ENCODE peak calls at places on chromosome 7, in nine cellular contexts. V is activated CD4-positive, alpha-beta T cell treated with anti-CD3 and anti-CD28 coated beads, Interleukin-2, amount 50 U/mL, for 4 hours; Z is skeletal muscle cell; Q is tibial nerve; W is stimulated activated CD4-positive, alpha-beta T cell treated with anti-CD3 and anti-CD28 coated beads, Interleukin-1b, Interleukin-23, amount 100 ng/mL, for 1 hour; D is hippocampal formation; M is progenitor cell of endocrine pancreas; N is T-helper 9 cell; E is NCI-H1092 treated with DMSO at 0.1 percent for 48 hours. A is an unnamed sample.

GRCh38 chr7:50399206-50399605 is 50.9 kb downstream of the FIGNL1 start:
- DNase-seq in V (no peak), Z (no peak), Q (no peak), W (no peak), D (no peak), M (no peak), N (no peak), E (no peak), A (no peak)

GRCh38 chr7:140691368-140692045 is 5.0 kb upstream of the NDUFB2 start:
- DNase-seq in V (no peak), Z (no peak), Q (no peak), W (no peak), D (no peak), M (no peak), N (no peak), E (no peak), A (no peak)

GRCh38 chr7:16345979-16346958 is 75.1 kb downstream of the CRPPA start:
- DNase-seq in V (no peak), Z (peak), Q (no peak), W (no peak), D (no peak), M (no peak), N (no peak), E (no peak), A (no peak)

GRCh38 chr7:159012353-159013069 is 132.2 kb downstream of the VIPR2 start:
- DNase-seq in V (no peak), Z (no peak), Q (no peak), W (no peak), D (peak), M (no peak), N (no peak), E (peak), A (peak)

GRCh38 chr7:90618880-90619279 is 22.8 kb downstream of the CDK14 start:
- DNase-seq in V (no peak), Z (no peak), Q (no peak), W (no peak), D (no peak), M (no peak), N (no peak), E (peak), A (no peak)

GRCh38 chr7:138907438-138907837 is 73.8 kb downstream of the KIAA1549 start:
- DNase-seq in V (no peak), Z (no peak), Q (no peak), W (no peak), D (no peak), M (no peak), N (no peak), E (no peak), A (no peak)

GRCh38 chr7:66296555-66296954 is 91.4 kb downstream of the TPST1 start:
- DNase-seq in V (no peak), Z (peak), Q (no peak), W (no peak), D (no peak), M (no peak), N (no peak), E (no peak), A (no peak)

GRCh38 chr7:99021941-99022560 is 121.9 kb downstream of the SMURF1 start:
- DNase-seq in V (no peak), Z (peak), Q (no peak), W (no peak), D (no peak), M (no peak), N (no peak), E (no peak), A (no peak)

GRCh38 chr7:73977626-73978618 is 50.1 kb upstream of the ELN start:
- DNase-seq in V (no peak), Z (no peak), Q (no peak), W (no peak), D (no peak), M (no peak), N (no peak), E (no peak), A (no peak)

GRCh38 chr7:44977304-44977858 is 1.4 kb downstream of the MYO1G start:
- DNase-seq in V (peak), Z (no peak), Q (no peak), W (no peak), D (no peak), M (no peak), N (peak), E (no peak), A (no peak)

GRCh38 chr7:33880787-33881186 is 24.6 kb upstream of the BMPER start:
- DNase-seq in V (no peak), Z (no peak), Q (no peak), W (no peak), D (no peak), M (no peak), N (no peak), E (no peak), A (no peak)

GRCh38 chr7:104328970-104329825 is 795 bp downstream of the LHFPL3 start:
- DNase-seq in V (no peak), Z (no peak), Q (no peak), W (no peak), D (no peak), M (no peak), N (no peak), E (peak), A (peak)

GRCh38 chr7:28904539-28905143 is 53.5 kb downstream of the TRIL start:
- DNase-seq in V (no peak), Z (no peak), Q (no peak), W (no peak), D (no peak), M (no peak), N (no peak), E (no peak), A (no peak)

GRCh38 chr7:105797652-105798051 is 78.7 kb downstream of the ATXN7L1 start:
- DNase-seq in V (no peak), Z (no peak), Q (no peak), W (no peak), D (no peak), M (no peak), N (no peak), E (no peak), A (no peak)

GRCh38 chr7:52447781-52448180 is 587.7 kb upstream of the POM121L12 start:
- DNase-seq in V (no peak), Z (no peak), Q (no peak), W (no peak), D (no peak), M (no peak), N (no peak), E (no peak), A (no peak)

GRCh38 chr7:47771301-47771989 is 176.8 kb downstream of the PKD1L1 start:
- DNase-seq in V (no peak), Z (no peak), Q (peak), W (no peak), D (no peak), M (no peak), N (no peak), E (no peak), A (peak)

GRCh38 chr7:38465946-38466345 is 165.2 kb downstream of the AMPH start:
- DNase-seq in V (no peak), Z (no peak), Q (no peak), W (no peak), D (no peak), M (no peak), N (no peak), E (no peak), A (no peak)

GRCh38 chr7:9242604-9243003 is 809.2 kb downstream of the NXPH1 start:
- DNase-seq in V (no peak), Z (no peak), Q (no peak), W (no peak), D (no peak), M (no peak), N (no peak), E (no peak), A (no peak)

GRCh38 chr7:41010967-41011366 is 691.9 kb downstream of the INHBA start:
- DNase-seq in V (no peak), Z (peak), Q (no peak), W (no peak), D (no peak), M (no peak), N (no peak), E (no peak), A (no peak)

GRCh38 chr7:503575-504111 is 16.0 kb downstream of the PDGFA start:
- DNase-seq in V (no peak), Z (no peak), Q (no peak), W (no peak), D (no peak), M (peak), N (no peak), E (no peak), A (no peak)

GRCh38 chr7:27442446-27442845 is 199.8 kb downstream of the EVX1 start:
- DNase-seq in V (no peak), Z (peak), Q (no peak), W (no peak), D (no peak), M (no peak), N (no peak), E (no peak), A (no peak)

GRCh38 chr7:54813398-54813797 is 54.4 kb upstream of the SEC61G start:
- DNase-seq in V (no peak), Z (peak), Q (peak), W (no peak), D (no peak), M (no peak), N (no peak), E (no peak), A (no peak)

GRCh38 chr7:22251906-22252495 is 105.0 kb downstream of the RAPGEF5 start:
- DNase-seq in V (no peak), Z (no peak), Q (no peak), W (no peak), D (no peak), M (no peak), N (no peak), E (peak), A (no peak)

GRCh38 chr7:157018997-157019591 is 8.6 kb upstream of the MNX1 start:
- DNase-seq in V (no peak), Z (no peak), Q (no peak), W (no peak), D (no peak), M (no peak), N (no peak), E (no peak), A (no peak)

GRCh38 chr7:1359051-1359400 is 100.2 kb downstream of the MICALL2 start:
- DNase-seq in V (no peak), Z (no peak), Q (no peak), W (no peak), D (no peak), M (no peak), N (no peak), E (no peak), A (no peak)

GRCh38 chr7:94348142-94348541 is 46.6 kb upstream of the COL1A2 start:
- DNase-seq in V (no peak), Z (peak), Q (peak), W (no peak), D (no peak), M (no peak), N (no peak), E (no peak), A (no peak)

GRCh38 chr7:87875151-87876039 is 765 bp downstream of the SLC25A40 start:
- DNase-seq in V (no peak), Z (no peak), Q (no peak), W (no peak), D (no peak), M (no peak), N (no peak), E (peak), A (no peak)

GRCh38 chr7:67614843-67615242 is 618.2 kb downstream of the TYW1 start:
- DNase-seq in V (no peak), Z (no peak), Q (no peak), W (no peak), D (no peak), M (no peak), N (no peak), E (no peak), A (no peak)

GRCh38 chr7:53306846-53307245 is 271.4 kb downstream of the POM121L12 start:
- DNase-seq in V (no peak), Z (no peak), Q (no peak), W (no peak), D (no peak), M (no peak), N (no peak), E (no peak), A (no peak)

GRCh38 chr7:130566168-130566897 is 74.4 kb downstream of the MEST start:
- DNase-seq in V (no peak), Z (no peak), Q (no peak), W (no peak), D (no peak), M (no peak), N (no peak), E (no peak), A (no peak)

GRCh38 chr7:47045592-47045991 is 536.3 kb downstream of the TNS3 start:
- DNase-seq in V (no peak), Z (peak), Q (no peak), W (no peak), D (no peak), M (no peak), N (no peak), E (no peak), A (no peak)

GRCh38 chr7:45435846-45436245 is 138.3 kb upstream of the ADCY1 start:
- DNase-seq in V (no peak), Z (peak), Q (no peak), W (no peak), D (no peak), M (no peak), N (no peak), E (no peak), A (no peak)

GRCh38 chr7:36117201-36117840 is 35.7 kb upstream of the EEPD1 start:
- DNase-seq in V (no peak), Z (no peak), Q (no peak), W (no peak), D (no peak), M (no peak), N (no peak), E (no peak), A (no peak)

GRCh38 chr7:142739927-142740492 is 9.3 kb upstream of the PRSS1 start:
- DNase-seq in V (no peak), Z (no peak), Q (no peak), W (no peak), D (no peak), M (no peak), N (no peak), E (no peak), A (no peak)

A was measured in head of caudate nucleus.